ENCODE peak calls at places on chromosome 1, in nine cellular contexts. G is HL-60; T is WTC11; M is CD8-positive, alpha-beta T cell; H is RWPE1; K is fibroblast of pulmonary artery; I is upper lobe of right lung; Q is MM.1S; R is Calu3. D is an unnamed sample.

GRCh38 chr1:20603473-20604464 is 14.9 kb downstream of the CDA start:
- DNase-seq in G (no peak), T (no peak), M (no peak), H (peak; percentile 68), K (peak; percentile 71), I (no peak), Q (no peak), R (no peak), D (no peak)

GRCh38 chr1:198318092-198318491 is 161.3 kb downstream of the NEK7 start:
- DNase-seq in G (no peak), T (no peak), M (no peak), H (no peak), K (no peak), I (no peak), Q (no peak), R (no peak), D (no peak)

GRCh38 chr1:151401125-151401788 is 1.9 kb downstream of the PSMB4 start:
- DNase-seq in G (no peak), T (no peak), M (no peak), H (no peak), K (peak; percentile 11), I (no peak), Q (no peak), R (peak; percentile 18), D (no peak)

GRCh38 chr1:220239945-220240344 is 32.3 kb downstream of the RAB3GAP2 start:
- DNase-seq in G (no peak), T (no peak), M (no peak), H (no peak), K (no peak), I (no peak), Q (no peak), R (no peak), D (no peak)

GRCh38 chr1:58156801-58157200 is 389.7 kb downstream of the OMA1 start:
- DNase-seq in G (no peak), T (no peak), M (no peak), H (no peak), K (no peak), I (no peak), Q (no peak), R (no peak), D (no peak)

GRCh38 chr1:53439337-53440207 is 19.6 kb upstream of the DMRTB1 start:
- DNase-seq in G (no peak), T (no peak), M (no peak), H (no peak), K (no peak), I (no peak), Q (no peak), R (no peak), D (no peak)

GRCh38 chr1:199759268-199759724 is 268.2 kb upstream of the NR5A2 start:
- DNase-seq in G (no peak), T (no peak), M (no peak), H (peak; percentile 97), K (peak; percentile 32), I (no peak), Q (no peak), R (peak; percentile 73), D (no peak)

GRCh38 chr1:6724517-6725141 is 23.0 kb upstream of the DNAJC11 start:
- DNase-seq in G (no peak), T (no peak), M (no peak), H (peak; percentile 80), K (peak; percentile 93), I (no peak), Q (no peak), R (no peak), D (no peak)

GRCh38 chr1:87109012-87109411 is 194.6 kb downstream of the HS2ST1 start:
- DNase-seq in G (no peak), T (no peak), M (no peak), H (no peak), K (peak; percentile 9), I (no peak), Q (no peak), R (no peak), D (no peak)

GRCh38 chr1:217182992-217183391 is 447.9 kb downstream of the GPATCH2 start:
- DNase-seq in G (no peak), T (no peak), M (no peak), H (no peak), K (no peak), I (no peak), Q (no peak), R (no peak), D (no peak)

GRCh38 chr1:205595861-205596260 is 36.0 kb downstream of the ELK4 start:
- DNase-seq in G (no peak), T (no peak), M (no peak), H (peak; percentile 54), K (no peak), I (no peak), Q (no peak), R (no peak), D (no peak)

GRCh38 chr1:58809327-58810040 is 25.6 kb upstream of the JUN start:
- DNase-seq in G (no peak), T (no peak), M (no peak), H (no peak), K (peak; percentile 91), I (peak; percentile 72), Q (no peak), R (no peak), D (no peak)

GRCh38 chr1:21927531-21928237 is 9.4 kb downstream of the HSPG2 start:
- DNase-seq in G (no peak), T (no peak), M (no peak), H (no peak), K (no peak), I (no peak), Q (no peak), R (peak; percentile 41), D (no peak)

GRCh38 chr1:31714442-31715096 is 10.8 kb upstream of the COL16A1 start:
- DNase-seq in G (no peak), T (peak; percentile 78), M (no peak), H (no peak), K (peak; percentile 61), I (no peak), Q (peak; percentile 47), R (no peak), D (peak; percentile 92)

GRCh38 chr1:166875302-166875733 is 746 bp downstream of the TADA1 start:
- DNase-seq in G (no peak), T (no peak), M (no peak), H (no peak), K (no peak), I (no peak), Q (no peak), R (no peak), D (no peak)

GRCh38 chr1:230285351-230285750 is 140.8 kb downstream of the PGBD5 start:
- DNase-seq in G (no peak), T (no peak), M (no peak), H (no peak), K (no peak), I (peak; percentile 32), Q (no peak), R (no peak), D (no peak)

GRCh38 chr1:229572286-229572685 is 13.8 kb upstream of the ABCB10 start:
- DNase-seq in G (no peak), T (no peak), M (no peak), H (no peak), K (no peak), I (no peak), Q (peak; percentile 77), R (no peak), D (no peak)

GRCh38 chr1:27406354-27406665 is 13.9 kb downstream of the GPR3 start:
- DNase-seq in G (no peak), T (no peak), M (no peak), H (no peak), K (no peak), I (no peak), Q (no peak), R (no peak), D (no peak)

GRCh38 chr1:202234331-202235002 is 40.9 kb downstream of the LGR6 start:
- DNase-seq in G (no peak), T (no peak), M (no peak), H (no peak), K (no peak), I (no peak), Q (no peak), R (no peak), D (no peak)

GRCh38 chr1:12405325-12406217 is 175.7 kb downstream of the VPS13D start:
- DNase-seq in G (no peak), T (no peak), M (no peak), H (no peak), K (peak; percentile 56), I (no peak), Q (no peak), R (no peak), D (peak; percentile 57)
- TF ChIP-seq CTCF in G (no peak), T (no peak), M (no peak), H (no peak), K (peak; percentile 20), I (no peak), Q (no peak), R (no peak), D (no peak)

GRCh38 chr1:231387770-231388669 is 34.1 kb downstream of the EGLN1 start:
- DNase-seq in G (no peak), T (no peak), M (no peak), H (peak; percentile 56), K (no peak), I (no peak), Q (no peak), R (no peak), D (no peak)
- TF ChIP-seq CTCF in G (no peak), T (no peak), M (no peak), H (no peak), K (no peak), I (no peak), Q (no peak), R (no peak), D (no peak)

DNA sequence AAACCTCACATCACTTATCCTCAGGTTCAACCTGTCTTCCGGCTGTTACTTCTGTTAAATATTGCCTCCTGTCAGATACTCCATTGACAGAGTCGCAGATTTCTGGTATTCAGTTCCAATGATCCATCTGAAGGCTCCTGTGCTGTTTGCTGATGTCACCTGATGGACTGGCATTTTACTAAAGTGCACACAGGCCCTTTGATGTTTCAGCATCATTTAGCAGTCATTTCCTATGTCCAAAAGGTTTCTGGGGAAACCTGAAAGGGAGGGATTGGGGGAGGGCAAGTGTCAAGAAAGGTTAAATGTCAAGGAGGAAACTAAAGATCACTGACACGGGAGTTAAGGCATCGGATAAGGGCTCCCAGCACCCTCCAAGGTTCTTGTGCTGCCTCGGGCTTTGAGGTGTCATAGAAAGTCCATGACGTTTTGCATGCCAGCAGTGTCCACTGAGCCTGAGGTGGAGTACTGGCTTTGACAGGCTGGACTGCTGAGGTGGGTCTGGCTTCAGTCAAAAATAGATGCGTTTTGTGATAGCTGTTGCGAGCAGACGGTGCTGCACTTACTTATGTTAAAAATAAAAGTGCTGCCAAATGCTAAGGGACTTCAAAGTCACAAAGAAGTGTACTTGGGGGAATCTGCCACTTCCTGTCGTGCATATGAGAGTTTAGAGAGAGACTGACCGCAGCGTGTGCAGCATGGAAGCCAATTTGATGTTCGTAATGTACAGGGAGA is 30.8 kb downstream of the XCL2 start:
- DNase-seq in G (no peak), T (no peak), M (peak; percentile 64), H (no peak), K (no peak), I (no peak), Q (peak; percentile 56), R (no peak), D (no peak)
- TF ChIP-seq CTCF in G (no peak), T (no peak), M (no peak), H (no peak), K (no peak), I (no peak), Q (no peak), R (no peak), D (no peak)

DNA sequence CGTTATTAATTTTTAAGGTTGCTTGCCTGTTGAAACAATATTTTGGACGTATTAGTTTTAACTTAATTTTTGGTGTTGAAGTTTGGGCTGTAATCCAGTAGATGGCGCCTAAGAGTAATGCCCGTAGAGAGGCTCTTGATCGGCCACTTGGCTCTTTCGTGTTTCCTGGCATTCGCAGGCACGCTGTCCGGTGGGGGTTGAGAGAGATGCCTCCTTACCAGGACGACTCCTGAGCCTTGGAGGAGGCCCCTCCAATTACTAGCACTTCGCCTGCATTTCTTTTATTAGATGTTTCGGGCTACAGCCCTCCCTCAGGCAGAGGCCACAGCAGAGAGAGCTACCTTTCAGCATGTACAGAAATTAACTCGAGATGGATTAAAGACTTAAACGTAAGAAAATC is 12.0 kb downstream of the OR2M4 start:
- DNase-seq in G (peak; percentile 3), T (no peak), M (no peak), H (peak; percentile 21), K (peak; percentile 32), I (peak; percentile 66), Q (peak; percentile 80), R (peak; percentile 33), D (peak; percentile 56)
- TF ChIP-seq CTCF in G (peak; percentile 54), T (peak; percentile 37), M (peak; percentile 72), H (peak; percentile 61), K (peak; percentile 61), I (peak; percentile 60), Q (peak; percentile 83), R (peak; percentile 62), D (peak; percentile 74)

D was measured in endodermal cell.